ENCODE peak calls at places on chromosomes 4 and X, in four cellular contexts. U, S, K and C are unnamed samples.

GRCh38 chr4:153497988-153498967 is 32.1 kb downstream of the TMEM131L start:
- DNase-seq in S (no peak), K (no peak), U (no peak), C (no peak)

GRCh38 chr4:74539043-74539790 is 94.3 kb downstream of the AREG start:
- DNase-seq in U (no peak), S (no peak), K (no peak), C (peak)

GRCh38 chrX:130049821-130050220 is 60.5 kb downstream of the ELF4 start:
- DNase-seq in S (no peak), U (no peak), K (no peak), C (no peak)

GRCh38 chrX:79588233-79588632 is 221.1 kb upstream of the ITM2A start:
- DNase-seq in S (no peak), U (no peak), K (no peak), C (no peak)

GRCh38 chrX:138345801-138346200 is 365.7 kb downstream of the FGF13 start:
- DNase-seq in U (no peak), K (no peak), S (no peak), C (no peak)

GRCh38 chrX:26522501-26522900 is 306.5 kb downstream of the MAGEB5 start:
- DNase-seq in U (no peak), S (no peak), K (no peak), C (no peak)

GRCh38 chr4:23888421-23889319 is 1.2 kb downstream of the PPARGC1A start:
- DNase-seq in U (no peak), K (no peak), S (no peak), C (peak)

GRCh38 chr4:6885953-6886557 is 23.6 kb upstream of the TBC1D14 start:
- DNase-seq in S (no peak), K (no peak), U (no peak), C (peak)

GRCh38 chrX:101206471-101206870 is 13.1 kb upstream of the DRP2 start:
- DNase-seq in K (no peak), U (peak), S (no peak), C (peak)

GRCh38 chr4:118361192-118361591 is 8.4 kb upstream of the PRSS12 start:
- DNase-seq in S (no peak), U (no peak), K (no peak), C (no peak)